ENCODE peak calls at places on chromosomes 6 and 20, in eight cellular contexts. N, E, U, T, B, L, S and W are unnamed samples.

GRCh38 chr20:23349338-23350006 is 1.1 kb upstream of the NXT1 start:
- DNase-seq in N (peak; percentile 68), E (no peak), U (no peak), T (peak; percentile 32), B (no peak), L (no peak), S (no peak), W (no peak)

GRCh38 chr6:17725083-17725482 is 18.4 kb upstream of the NUP153 start:
- DNase-seq in N (no peak), E (no peak), U (no peak), T (no peak), B (no peak), L (no peak), S (no peak), W (peak; percentile 77)

GRCh38 chr20:15930324-15931305 is 642.6 kb downstream of the KIF16B start:
- DNase-seq in N (peak; percentile 22), E (no peak), U (no peak), T (peak; percentile 16), B (no peak), L (no peak), S (peak; percentile 20), W (peak; percentile 26)

GRCh38 chr6:14816106-14816864 is 429.6 kb upstream of the JARID2 start:
- DNase-seq in N (no peak), E (no peak), U (no peak), T (no peak), B (no peak), L (no peak), S (no peak), W (no peak)

GRCh38 chr20:23151885-23152284 is 65.8 kb upstream of the CD93 start:
- DNase-seq in N (no peak), E (no peak), U (no peak), T (no peak), B (no peak), L (no peak), S (no peak), W (no peak)

GRCh38 chr20:50193851-50194830 is 3.5 kb downstream of the CEBPB start:
- DNase-seq in N (no peak), E (no peak), U (no peak), T (no peak), B (peak; percentile 29), L (no peak), S (no peak), W (no peak)

GRCh38 chr20:10793741-10794140 is 119.9 kb upstream of the JAG1 start:
- DNase-seq in N (no peak), E (no peak), U (no peak), T (no peak), B (no peak), L (no peak), S (no peak), W (no peak)

GRCh38 chr6:126103993-126104392 is 117.7 kb downstream of the TRMT11 start:
- DNase-seq in N (no peak), E (no peak), U (no peak), T (no peak), B (no peak), L (no peak), S (no peak), W (no peak)

GRCh38 chr20:12207875-12208274 is 290.2 kb downstream of the BTBD3 start:
- DNase-seq in N (peak; percentile 6), E (no peak), U (no peak), T (no peak), B (peak; percentile 1), L (no peak), S (peak; percentile 4), W (peak; percentile 29)

GRCh38 chr6:135906542-135906941 is 55.0 kb downstream of the PDE7B start:
- DNase-seq in N (no peak), E (no peak), U (no peak), T (no peak), B (no peak), L (no peak), S (peak; percentile 52), W (no peak)

GRCh38 chr20:48826064-48826463 is 1.7 kb downstream of the PREX1 start:
- DNase-seq in N (no peak), E (no peak), U (no peak), T (no peak), B (no peak), L (no peak), S (no peak), W (no peak)

GRCh38 chr6:52724041-52724405 is 39.3 kb downstream of the GSTA2 start:
- DNase-seq in N (no peak), E (no peak), U (no peak), T (no peak), B (no peak), L (no peak), S (no peak), W (no peak)

GRCh38 chr6:166587631-166588413 is 1.3 kb upstream of the RAMACL start:
- DNase-seq in N (no peak), E (no peak), U (no peak), T (no peak), B (no peak), L (no peak), S (no peak), W (no peak)

GRCh38 chr6:136921936-136922679 is at the start of gene SLC35D3:
- DNase-seq in N (peak; percentile 23), E (no peak), U (no peak), T (peak; percentile 34), B (no peak), L (no peak), S (peak; percentile 12), W (no peak)